ENCODE peak calls at places on chromosomes 3 and 15, in eight cellular contexts. Z is HCT116, H is SK-N-SH, R is GM23248, C is hepatocyte, G is OCI-LY7, I is PC-3, N is GM23338. P is an unnamed sample.

GRCh38 chr3:122858373-122858772 is 63.5 kb downstream of the SLC49A4 start:
- DNase-seq in Z (peak; percentile 15), I (peak; percentile 58), C (peak; percentile 25), H (peak; percentile 17), G (peak; percentile 19), N (peak; percentile 19), R (peak; percentile 40), P (peak; percentile 51)

GRCh38 chr3:139937674-139938279 is 2.8 kb downstream of the CLSTN2 start:
- DNase-seq in R (peak; percentile 72), I (peak; percentile 41), C (peak; percentile 65), H (peak; percentile 59), G (peak; percentile 20), Z (peak; percentile 19), N (peak; percentile 57), P (peak; percentile 29)

GRCh38 chr15:70236306-70237103 is 138.8 kb upstream of the TLE3 start:
- DNase-seq in H (no peak), Z (no peak), C (no peak), G (no peak), R (peak; percentile 97), N (no peak), I (peak; percentile 66), P (no peak)

GRCh38 chr15:84398763-84399701 is 163.5 kb downstream of the GOLGA6L4 start:
- DNase-seq in G (no peak), H (no peak), I (no peak), R (no peak), Z (no peak), C (no peak), N (peak; percentile 4), P (no peak)

GRCh38 chr3:169091196-169091595 is 572.3 kb downstream of the MECOM start:
- DNase-seq in Z (no peak), I (no peak), H (no peak), C (no peak), R (peak; percentile 87), N (no peak), G (no peak), P (no peak)

GRCh38 chr3:116201032-116201690 is 244.1 kb downstream of the LSAMP start:
- DNase-seq in I (no peak), C (no peak), H (no peak), N (no peak), R (no peak), Z (no peak), G (no peak), P (no peak)

GRCh38 chr3:4904801-4905695 is 74.2 kb upstream of the BHLHE40 start:
- DNase-seq in N (no peak), I (peak; percentile 76), Z (no peak), H (no peak), R (peak; percentile 74), C (no peak), G (no peak), P (no peak)

GRCh38 chr15:85625856-85626255 is 168.9 kb downstream of the KLHL25 start:
- DNase-seq in Z (no peak), G (no peak), N (no peak), C (no peak), H (no peak), I (no peak), R (peak; percentile 83), P (peak; percentile 78)

GRCh38 chr15:27479232-27480140 is 508.5 kb downstream of the GABRG3 start:
- DNase-seq in C (no peak), I (no peak), N (no peak), Z (no peak), G (no peak), H (no peak), R (peak; percentile 16), P (no peak)

GRCh38 chr3:64238971-64239667 is 13.9 kb upstream of the PRICKLE2 start:
- DNase-seq in R (peak; percentile 96), N (peak; percentile 89), G (no peak), C (peak; percentile 87), Z (no peak), H (peak; percentile 24), I (peak; percentile 45), P (no peak)

GRCh38 chr15:77546050-77546501 is 86.6 kb downstream of the LINGO1 start:
- DNase-seq in H (peak; percentile 54), I (peak; percentile 79), C (peak; percentile 65), Z (no peak), G (no peak), R (peak; percentile 91), N (no peak), P (no peak)

GRCh38 chr3:96700322-96701315 is 113.8 kb upstream of the EPHA6 start:
- DNase-seq in N (peak; percentile 76), C (peak; percentile 36), H (no peak), Z (no peak), G (no peak), R (no peak), I (peak; percentile 31), P (peak; percentile 53)

GRCh38 chr3:113140876-113141275 is 70.5 kb upstream of the BOC start:
- DNase-seq in R (peak; percentile 49), I (no peak), H (no peak), C (no peak), N (no peak), Z (no peak), G (no peak), P (no peak)

GRCh38 chr3:133301194-133301593 is 98.7 kb upstream of the BFSP2 start:
- DNase-seq in I (peak; percentile 49), H (no peak), R (peak; percentile 71), G (no peak), N (no peak), C (no peak), Z (no peak), P (no peak)

GRCh38 chr15:31269961-31270575 is 56.6 kb upstream of the KLF13 start:
- DNase-seq in I (no peak), H (no peak), N (no peak), C (no peak), G (no peak), R (no peak), Z (no peak), P (no peak)

GRCh38 chr3:36362973-36363372 is 17.3 kb upstream of the STAC start:
- DNase-seq in N (peak; percentile 28), C (peak; percentile 56), G (no peak), I (peak; percentile 81), H (no peak), Z (peak; percentile 18), R (peak; percentile 79), P (no peak)

GRCh38 chr15:84151205-84151931 is 84.2 kb upstream of the GOLGA6L4 start:
- DNase-seq in N (no peak), C (no peak), H (no peak), G (no peak), I (no peak), R (no peak), Z (no peak), P (no peak)

DNA sequence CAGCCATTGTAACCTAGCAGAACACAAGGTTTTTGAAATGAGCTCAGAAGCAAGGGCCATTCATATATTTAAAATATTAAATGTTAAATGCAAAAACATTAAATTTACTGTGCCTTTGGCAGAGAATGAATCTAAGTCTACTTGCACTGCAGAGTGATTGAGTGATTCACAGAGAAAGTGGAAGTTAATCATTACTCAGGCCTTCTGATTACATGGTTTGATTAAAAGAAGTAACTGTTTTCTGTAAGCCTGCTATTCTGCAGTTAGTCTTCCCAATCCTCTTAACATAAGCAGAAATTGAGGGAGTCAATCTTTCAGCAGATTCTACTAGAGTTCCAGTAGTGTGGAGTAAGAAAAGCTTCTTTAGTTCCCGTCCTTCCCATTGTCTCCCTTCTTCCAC is 1.5 kb downstream of the NLGN1 start:
- DNase-seq in N (no peak), H (no peak), Z (no peak), I (no peak), R (peak; percentile 13), G (no peak), C (no peak), P (no peak)
- H3K9me2 ChIP-seq in N (no peaks in the 10 kb centered on the region), H (no peaks in the 10 kb centered on the region), Z (no peaks in the 10 kb centered on the region), I (no peaks in the 10 kb centered on the region), R (no peaks in the 10 kb centered on the region), G (no peaks in the 10 kb centered on the region), C (no peaks in the 10 kb centered on the region), P (no peaks in the 10 kb centered on the region)

DNA sequence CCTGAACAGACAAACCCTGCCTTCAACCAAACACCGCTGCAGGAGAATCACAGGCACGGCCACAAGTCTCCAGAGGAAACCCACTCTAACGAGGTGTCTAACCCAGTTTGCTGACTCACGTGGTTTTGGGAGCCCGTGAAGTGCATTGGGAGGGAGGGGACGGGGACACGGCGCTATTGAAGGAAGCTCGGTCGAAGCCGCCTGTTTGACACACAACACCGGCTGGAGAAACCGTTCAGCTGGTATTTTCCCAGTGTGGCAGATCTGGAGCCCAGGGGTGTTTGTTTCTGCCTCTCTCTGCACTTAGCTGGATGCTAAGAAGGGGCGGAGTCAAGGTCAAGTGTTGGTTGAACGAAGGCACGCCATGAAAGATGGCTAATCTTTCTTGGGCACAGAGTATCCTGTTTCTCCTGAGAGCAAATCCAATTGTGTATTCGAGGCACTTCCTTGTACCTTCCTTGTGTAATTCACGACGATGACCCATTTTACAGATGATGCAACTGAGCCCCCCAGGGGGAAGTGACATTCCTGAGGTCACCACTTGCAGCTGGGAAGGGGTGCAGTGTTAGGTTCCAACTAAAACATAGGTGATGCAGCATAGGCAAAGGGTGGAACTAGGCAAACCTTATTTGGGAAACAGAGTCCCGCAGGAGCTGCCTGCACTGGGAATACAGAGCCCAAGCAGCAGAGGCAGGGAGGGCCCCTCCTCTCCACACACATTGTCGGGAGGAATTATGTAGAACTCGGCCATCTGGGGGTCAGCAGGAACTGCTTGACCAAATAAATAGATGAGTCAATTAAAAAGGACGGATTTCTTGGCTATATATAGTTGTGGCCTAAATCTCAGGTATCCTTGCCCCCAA is 22.5 kb downstream of the SLC6A6 start:
- DNase-seq in I (peak; percentile 72), Z (no peak), C (no peak), R (no peak), N (peak; percentile 51), H (no peak), G (no peak), P (no peak)
- TF ChIP-seq EZH2phosphoT487 in I (no peak), Z (no peak), C (no peak), R (no peak), N (no peak), H (no peak), G (no peak), P (no peak)

DNA sequence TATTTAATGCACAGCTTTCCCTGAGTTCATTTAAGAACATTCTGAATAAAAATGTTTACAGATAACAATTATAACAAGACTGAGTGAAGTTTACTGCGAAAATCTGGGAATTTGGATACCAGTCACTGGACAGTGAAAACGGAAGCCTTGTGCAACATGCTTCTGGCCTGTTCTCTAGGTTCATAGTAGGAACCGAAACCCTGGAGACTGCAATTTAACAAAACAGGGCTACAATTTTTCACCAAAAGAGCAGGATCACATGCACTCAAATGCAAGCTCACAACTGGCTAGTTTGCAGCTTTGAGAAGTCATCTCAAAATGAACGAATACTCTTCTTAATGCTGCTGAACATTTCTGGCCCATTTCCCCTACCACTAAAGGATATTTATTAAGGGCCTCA is 435.9 kb downstream of the NR2F2 start:
- DNase-seq in H (no peak), Z (no peak), N (no peak), R (no peak), G (no peak), I (no peak), C (no peak), P (no peak)
- H3K9me2 ChIP-seq in H (no peaks in the 10 kb centered on the region), Z (no peaks in the 10 kb centered on the region), N (peaks cover 13% of the 10 kb centered on the region), R (no peaks in the 10 kb centered on the region), G (no peaks in the 10 kb centered on the region), I (no peaks in the 10 kb centered on the region), C (no peaks in the 10 kb centered on the region), P (no peaks in the 10 kb centered on the region)

DNA sequence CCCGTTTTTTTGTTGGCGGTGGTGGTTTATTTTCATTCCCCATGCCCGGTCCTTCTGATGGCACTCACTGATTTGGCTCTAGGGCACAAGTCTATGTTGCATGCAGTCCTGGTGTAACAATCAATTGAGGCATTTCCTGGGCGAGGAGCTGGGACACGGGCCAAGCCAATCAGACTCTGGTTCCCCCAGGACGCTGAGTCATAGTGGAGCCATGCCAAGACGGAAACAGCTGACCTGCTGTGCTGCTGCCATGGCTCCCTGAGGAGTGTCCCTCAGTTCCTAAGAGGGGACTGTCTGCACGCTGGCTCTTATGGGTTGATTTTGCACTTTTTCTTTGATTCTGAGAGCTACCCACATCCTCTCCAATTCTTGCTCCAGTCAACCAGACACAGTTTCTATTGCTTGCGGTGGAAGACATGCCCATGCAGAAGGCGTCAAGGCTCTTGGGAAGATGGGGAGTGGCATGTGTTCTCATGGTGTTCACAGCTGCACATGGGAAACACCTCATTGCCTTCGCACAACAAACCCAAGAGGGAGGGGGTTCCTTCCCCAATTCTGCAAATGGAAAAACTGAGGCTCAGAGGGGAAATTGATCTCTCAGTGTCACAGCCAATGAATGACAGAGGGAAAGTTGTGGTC is 28.4 kb upstream of the ALDH1L1 start:
- DNase-seq in Z (peak; percentile 76), I (peak; percentile 84), G (no peak), H (peak; percentile 41), C (peak; percentile 54), N (no peak), R (peak; percentile 70), P (no peak)
- TF ChIP-seq EZH2phosphoT487 in Z (no peak), I (no peak), G (no peak), H (no peak), C (no peak), N (no peak), R (no peak), P (no peak)

P was measured in MM.1S.